ENCODE peak calls at places on chromosomes 11 and 22, in six cellular contexts. M is IMR-90, F is mesenchymal stem cell, B is H1, O is H9, I is mesendoderm. R is an unnamed sample.

GRCh38 chr11:10761085-10761698 is 10.1 kb downstream of the CTR9 start:
- DNase-seq in O (no peak), M (no peak), B (no peak), I (no peak), F (no peak), R (no peak)

GRCh38 chr11:21659961-21660360 is 532.9 kb upstream of the ANO5 start:
- DNase-seq in O (no peak), F (no peak), I (no peak), B (no peak), M (no peak), R (no peak)

GRCh38 chr11:130159657-130160459 is at the start of gene ST14:
- DNase-seq in I (peak; percentile 32), B (no peak), F (no peak), O (peak; percentile 61), M (no peak), R (no peak)

GRCh38 chr11:110091995-110092576 is 1.1 kb upstream of the ZC3H12C start:
- DNase-seq in I (peak; percentile 44), B (no peak), M (no peak), F (no peak), O (no peak), R (no peak)

GRCh38 chr11:57363131-57363530 is 17.8 kb downstream of the PRG3 start:
- DNase-seq in I (no peak), M (no peak), O (no peak), B (no peak), F (no peak), R (no peak)

GRCh38 chr11:84899740-84900139 is 727.4 kb downstream of the DLG2 start:
- DNase-seq in M (peak; percentile 5), O (peak; percentile 44), B (no peak), F (peak; percentile 17), I (peak; percentile 91), R (no peak)

GRCh38 chr22:41286639-41287091 is 678 bp upstream of the RANGAP1 start:
- DNase-seq in M (peak; percentile 38), O (no peak), F (no peak), I (no peak), B (no peak), R (no peak)

GRCh38 chr22:26529345-26529744 is 17.1 kb upstream of the TFIP11 start:
- DNase-seq in B (no peak), O (no peak), I (no peak), F (no peak), M (no peak), R (no peak)

GRCh38 chr22:46483353-46483752 is 54.1 kb downstream of the CELSR1 start:
- DNase-seq in I (no peak), M (no peak), B (no peak), O (no peak), F (no peak), R (no peak)

GRCh38 chr11:10666976-10667892 is 26.3 kb downstream of the IRAG1 start:
- DNase-seq in B (no peak), I (no peak), O (no peak), M (peak; percentile 84), F (peak; percentile 74), R (no peak)

GRCh38 chr11:75639752-75640151 is 29.1 kb downstream of the MAP6 start:
- DNase-seq in F (peak; percentile 72), O (no peak), I (peak; percentile 90), B (no peak), M (peak; percentile 59), R (no peak)

GRCh38 chr22:50520826-50521453 is 4.5 kb downstream of the SCO2 start:
- DNase-seq in I (no peak), M (no peak), O (no peak), B (no peak), F (no peak), R (no peak)
- H3K23ac ChIP-seq in I (no peak overlapping the region), M (no peak overlapping the region), O (no peak overlapping the region), B (no peak overlapping the region), F (no peak overlapping the region), R (no peak overlapping the region)

GRCh38 chr22:39468487-39469325 is 11.9 kb downstream of the MGAT3 start:
- DNase-seq in F (no peak), B (no peak), M (no peak), I (no peak), O (no peak), R (no peak)
- H3K4me1 ChIP-seq in F (peaks cover 42% of the 10 kb centered on the region), B (peaks cover 36% of the 10 kb centered on the region), M (peaks cover 24% of the 10 kb centered on the region), I (peaks cover 25% of the 10 kb centered on the region), O (peaks cover 3% of the 10 kb centered on the region), R (peaks cover 40% of the 10 kb centered on the region)

DNA sequence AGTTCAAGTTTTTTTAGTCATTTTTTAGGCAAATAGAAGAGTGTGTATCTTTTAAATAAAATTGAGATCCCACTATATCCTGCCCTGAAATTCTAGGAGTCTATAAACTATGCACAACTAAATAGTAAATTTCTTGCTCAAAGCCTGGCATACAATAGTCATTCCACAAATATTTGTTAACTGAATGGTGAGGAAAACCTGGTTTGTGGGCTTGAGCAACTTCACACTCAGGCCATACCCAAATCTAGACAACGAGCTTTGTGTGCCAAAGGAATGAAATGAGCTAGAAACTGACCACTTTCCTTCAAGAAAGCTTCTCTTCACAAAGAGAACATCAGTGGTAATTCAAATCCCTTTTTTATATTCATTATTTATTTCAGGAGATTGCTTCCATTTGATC is 39.6 kb upstream of the AMOTL1 start:
- DNase-seq in B (no peak), F (no peak), O (no peak), M (no peak), I (no peak), R (no peak)
- H3K23ac ChIP-seq in B (no peak overlapping the region), F (no peak overlapping the region), O (no peak overlapping the region), M (no peak overlapping the region), I (no peak overlapping the region), R (no peak overlapping the region)

GRCh38 chr22:39341179-39341578 is 8.6 kb upstream of the SYNGR1 start:
- DNase-seq in B (no peak), M (no peak), F (no peak), O (no peak), I (no peak), R (no peak)

GRCh38 chr22:39332441-39333064 is 13.1 kb upstream of the RPL3 start:
- DNase-seq in I (no peak), M (no peak), B (no peak), O (no peak), F (no peak), R (no peak)

DNA sequence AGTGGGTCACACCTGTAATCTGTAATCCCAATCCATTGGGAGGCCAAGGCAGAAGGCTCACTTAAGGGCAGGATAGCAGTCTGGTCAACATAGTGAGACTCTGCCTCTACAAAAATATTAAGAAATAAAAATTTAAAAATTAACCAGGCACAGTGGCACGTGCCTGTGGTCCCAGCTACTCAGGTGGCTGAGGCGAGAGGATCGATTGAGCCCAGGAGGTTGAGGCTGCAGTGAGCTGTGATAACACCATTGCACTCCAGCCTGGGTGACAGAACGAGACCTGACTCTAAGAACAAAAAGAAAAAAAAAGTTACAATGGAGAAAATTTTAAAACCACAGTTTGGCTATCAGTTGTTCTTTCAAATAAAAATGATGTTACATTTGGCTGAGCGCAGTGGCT is 13.4 kb upstream of the SYNGR1 start:
- DNase-seq in I (no peak), O (no peak), B (no peak), F (no peak), M (no peak), R (no peak)
- H3K4me1 ChIP-seq in I (no peaks in the 10 kb centered on the region), O (no peaks in the 10 kb centered on the region), B (peaks cover 3% of the 10 kb centered on the region), F (no peaks in the 10 kb centered on the region), M (peaks cover 8% of the 10 kb centered on the region), R (no peaks in the 10 kb centered on the region)

GRCh38 chr11:116188350-116188749 is 584.4 kb downstream of the BUD13 start:
- DNase-seq in I (no peak), B (no peak), M (no peak), O (no peak), F (no peak), R (no peak)
- H3K23ac ChIP-seq in I (no peak overlapping the region), B (no peak overlapping the region), M (no peak overlapping the region), O (no peak overlapping the region), F (no peak overlapping the region), R (peak overlapping the region; percentile 17)

DNA sequence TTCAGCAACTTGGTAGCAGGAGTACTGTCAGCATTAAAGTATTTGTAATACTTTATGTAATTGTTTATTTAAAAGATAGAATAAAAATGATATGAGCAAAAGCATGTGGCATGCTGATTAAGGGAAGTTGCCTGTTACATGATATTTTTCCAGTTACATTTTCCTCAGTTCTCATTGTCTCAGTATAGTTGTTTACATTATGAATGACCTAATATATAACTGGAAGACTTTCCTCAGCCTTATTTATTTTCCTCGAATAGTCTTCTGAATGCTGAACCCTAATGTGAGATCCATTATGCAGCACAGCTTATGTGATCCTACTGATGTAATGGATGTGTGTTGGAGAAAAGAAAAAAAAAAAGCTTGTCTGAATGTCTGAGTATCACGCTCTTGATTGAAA is 95.5 kb downstream of the LUZP2 start:
- DNase-seq in M (peak; percentile 75), F (no peak), I (no peak), B (no peak), O (no peak), R (no peak)
- H3K4me1 ChIP-seq in M (peaks cover 6% of the 10 kb centered on the region), F (no peaks in the 10 kb centered on the region), I (no peaks in the 10 kb centered on the region), B (no peaks in the 10 kb centered on the region), O (no peaks in the 10 kb centered on the region), R (no peaks in the 10 kb centered on the region)

GRCh38 chr11:135061166-135061565 is 649.1 kb upstream of the B3GAT1 start:
- DNase-seq in F (no peak), M (no peak), B (no peak), O (no peak), I (no peak), R (no peak)

DNA sequence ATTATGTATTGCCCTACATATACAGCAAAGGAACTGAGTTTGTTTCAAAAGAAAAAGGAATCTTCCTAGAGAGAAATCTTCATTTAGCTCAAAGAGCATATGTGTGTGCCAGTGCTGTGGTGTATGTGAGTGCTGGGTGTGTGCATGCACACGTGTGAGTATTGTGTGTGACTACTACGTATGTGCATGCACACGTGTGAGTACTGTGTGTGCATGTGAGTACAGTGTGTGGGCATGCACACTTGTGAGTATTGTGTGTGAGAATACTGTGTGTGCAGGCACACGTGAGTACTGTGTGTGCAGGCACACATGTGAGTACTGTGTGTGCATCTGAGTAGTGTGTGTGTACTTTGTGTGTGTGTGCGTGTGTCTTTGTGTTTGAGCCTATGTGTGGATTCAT is 651.0 kb upstream of the B3GAT1 start:
- DNase-seq in I (no peak), F (no peak), B (no peak), O (no peak), M (no peak), R (no peak)
- H3K23ac ChIP-seq in I (no peak overlapping the region), F (no peak overlapping the region), B (no peak overlapping the region), O (no peak overlapping the region), M (no peak overlapping the region), R (no peak overlapping the region)